ENCODE peak calls at places on chromosomes 12 and 14, in nine cellular contexts. F is NCI-H1694, K is mucosa of gallbladder, T is MV-4-11, O is GM06990, N is fibroblast of the aortic adventitia, H is brain microvascular endothelial cell, P is NCI-H345, J is AG10803. I is an unnamed sample.
A peak's percentile ranks its signal among the peaks of the same experiment; 100 is the strongest.

GRCh38 chr14:100884456-100884855 is 19.1 kb downstream of the RTL1 start:
- DNase-seq in F (no peak), K (no peak), T (no peak), O (no peak), N (no peak), H (no peak), P (no peak), J (no peak), I (no peak)

GRCh38 chr12:17097674-17098073 is 491.7 kb upstream of the LMO3 start:
- DNase-seq in F (no peak), K (no peak), T (no peak), O (peak; percentile 14), N (no peak), H (no peak), P (no peak), J (no peak), I (no peak)

GRCh38 chr14:64755661-64756265 is 51.5 kb downstream of the PLEKHG3 start:
- DNase-seq in F (no peak), K (no peak), T (no peak), O (peak; percentile 51), N (peak; percentile 33), H (peak; percentile 12), P (no peak), J (peak; percentile 59), I (no peak)

GRCh38 chr14:51160871-51161270 is 66.0 kb upstream of the TRIM9 start:
- DNase-seq in F (no peak), K (no peak), T (no peak), O (no peak), N (no peak), H (no peak), P (no peak), J (no peak), I (no peak)

GRCh38 chr12:87182696-87183233 is 846.4 kb downstream of the C12orf50 start:
- DNase-seq in F (no peak), K (no peak), T (no peak), O (no peak), N (no peak), H (no peak), P (no peak), J (no peak), I (no peak)

GRCh38 chr12:131209082-131210070 is 255.7 kb downstream of the ADGRD1 start:
- DNase-seq in F (no peak), K (no peak), T (no peak), O (no peak), N (no peak), H (no peak), P (no peak), J (no peak), I (no peak)

GRCh38 chr12:104718581-104718980 is 239.5 kb downstream of the SLC41A2 start:
- DNase-seq in F (peak; percentile 14), K (no peak), T (no peak), O (no peak), N (peak; percentile 48), H (no peak), P (peak; percentile 45), J (peak; percentile 63), I (peak; percentile 64)

GRCh38 chr12:81819991-81820633 is 61.0 kb upstream of the PPFIA2 start:
- DNase-seq in F (no peak), K (no peak), T (peak; percentile 8), O (no peak), N (peak; percentile 35), H (peak; percentile 36), P (no peak), J (peak; percentile 15), I (no peak)

GRCh38 chr12:64739778-64740177 is 19.4 kb downstream of the GNS start:
- DNase-seq in F (no peak), K (no peak), T (no peak), O (no peak), N (no peak), H (peak; percentile 21), P (no peak), J (no peak), I (peak; percentile 15)

GRCh38 chr14:105646175-105646574 is 119.8 kb downstream of the TMEM121 start:
- DNase-seq in F (peak; percentile 46), K (no peak), T (no peak), O (no peak), N (no peak), H (no peak), P (no peak), J (no peak), I (no peak)

GRCh38 chr12:14207946-14208612 is 157.4 kb upstream of the ATF7IP start:
- DNase-seq in F (no peak), K (peak; percentile 69), T (no peak), O (no peak), N (no peak), H (no peak), P (peak; percentile 33), J (no peak), I (no peak)

GRCh38 chr14:28983279-28983678 is 216.7 kb downstream of the FOXG1 start:
- DNase-seq in F (no peak), K (no peak), T (no peak), O (no peak), N (no peak), H (no peak), P (no peak), J (no peak), I (no peak)

GRCh38 chr12:89971880-89972279 is 263.2 kb upstream of the ATP2B1 start:
- DNase-seq in F (no peak), K (peak; percentile 18), T (no peak), O (no peak), N (peak; percentile 90), H (no peak), P (no peak), J (peak; percentile 36), I (peak; percentile 24)

GRCh38 chr14:51293149-51293925 is 53.3 kb downstream of the TMX1 start:
- DNase-seq in F (no peak), K (no peak), T (no peak), O (no peak), N (peak; percentile 93), H (peak; percentile 33), P (no peak), J (peak; percentile 84), I (peak; percentile 49)

GRCh38 chr14:95163666-95164065 is 6.3 kb upstream of the DICER1 start:
- DNase-seq in F (no peak), K (no peak), T (no peak), O (no peak), N (no peak), H (no peak), P (no peak), J (no peak), I (no peak)

GRCh38 chr12:49033611-49034286 is 15.2 kb upstream of the PRKAG1 start:
- DNase-seq in F (no peak), K (no peak), T (no peak), O (no peak), N (no peak), H (no peak), P (no peak), J (no peak), I (no peak)

GRCh38 chr14:66143387-66144112 is 342.6 kb upstream of the CCDC196 start:
- DNase-seq in F (no peak), K (no peak), T (no peak), O (no peak), N (no peak), H (no peak), P (no peak), J (no peak), I (no peak)

GRCh38 chr12:25311501-25311900 is 60.8 kb upstream of the KRAS start:
- DNase-seq in F (no peak), K (no peak), T (no peak), O (no peak), N (no peak), H (peak; percentile 27), P (no peak), J (peak; percentile 10), I (no peak)

GRCh38 chr12:45726594-45727300 is 2.8 kb upstream of the ARID2 start:
- DNase-seq in F (no peak), K (peak; percentile 34), T (no peak), O (peak; percentile 69), N (peak; percentile 36), H (peak; percentile 19), P (peak; percentile 3), J (peak; percentile 51), I (peak; percentile 46)

GRCh38 chr14:102279688-102280348 is 25.1 kb downstream of the MOK start:
- DNase-seq in F (no peak), K (no peak), T (no peak), O (peak; percentile 13), N (peak; percentile 99), H (peak; percentile 99), P (no peak), J (peak; percentile 100), I (peak; percentile 100)

GRCh38 chr12:50725011-50725899 is 38.6 kb upstream of the ATF1 start:
- DNase-seq in F (peak; percentile 4), K (no peak), T (no peak), O (no peak), N (peak; percentile 87), H (no peak), P (no peak), J (peak; percentile 69), I (peak; percentile 39)

GRCh38 chr12:182381-182883 is 31.5 kb downstream of the SLC6A12 start:
- DNase-seq in F (no peak), K (no peak), T (peak; percentile 92), O (no peak), N (peak; percentile 51), H (peak; percentile 70), P (no peak), J (peak; percentile 52), I (peak; percentile 83)

GRCh38 chr14:104917992-104918391 is 6.7 kb upstream of the PLD4 start:
- DNase-seq in F (no peak), K (no peak), T (peak; percentile 7), O (no peak), N (peak; percentile 13), H (no peak), P (no peak), J (peak; percentile 16), I (no peak)

GRCh38 chr12:31011746-31012567 is 61.7 kb upstream of the DDX11 start:
- DNase-seq in F (peak; percentile 32), K (no peak), T (no peak), O (no peak), N (no peak), H (no peak), P (no peak), J (no peak), I (no peak)

GRCh38 chr12:51293693-51294092 is 23.5 kb upstream of the SMAGP start:
- DNase-seq in F (no peak), K (no peak), T (no peak), O (no peak), N (no peak), H (no peak), P (no peak), J (no peak), I (no peak)

GRCh38 chr14:100308112-100308792 is 2.0 kb upstream of the SLC25A29 start:
- DNase-seq in F (no peak), K (no peak), T (no peak), O (no peak), N (no peak), H (no peak), P (no peak), J (no peak), I (no peak)